ENCODE peak calls at places on chromosomes 2 and 18, in seven cellular contexts. V, Q, E, F, S, Z and P are unnamed samples.

GRCh38 chr2:59888015-59888414 is 665.4 kb downstream of the BCL11A start:
- DNase-seq in Z (no peak), V (no peak), S (peak), E (peak), Q (no peak), F (no peak), P (no peak)

GRCh38 chr18:3093624-3094354 is 80.8 kb upstream of the LPIN2 start:
- DNase-seq in F (no peak), S (no peak), Z (no peak), Q (no peak), V (no peak), E (no peak), P (no peak)

GRCh38 chr2:110017-110416 is 63.7 kb upstream of the FAM110C start:
- DNase-seq in V (no peak), F (no peak), E (no peak), S (no peak), Q (no peak), Z (no peak), P (no peak)

GRCh38 chr2:230738391-230738811 is 25.8 kb downstream of the CAB39 start:
- DNase-seq in Q (peak), E (no peak), Z (peak), S (no peak), V (no peak), F (no peak), P (no peak)

GRCh38 chr2:149765636-149766035 is 178.1 kb upstream of the MMADHC start:
- DNase-seq in V (no peak), Q (no peak), E (no peak), S (no peak), Z (no peak), F (no peak), P (no peak)

GRCh38 chr2:147488472-147488871 is 356.4 kb upstream of the ACVR2A start:
- DNase-seq in V (no peak), Q (no peak), Z (no peak), S (no peak), E (peak), F (no peak), P (no peak)

GRCh38 chr18:31206787-31207381 is 44.2 kb upstream of the DSC1 start:
- DNase-seq in S (peak), Z (peak), V (no peak), F (peak), Q (peak), E (peak), P (peak)

GRCh38 chr2:207048421-207048820 is 109.1 kb downstream of the CPO start:
- DNase-seq in S (no peak), Q (peak), Z (peak), E (peak), F (no peak), V (no peak), P (peak)

GRCh38 chr18:49944681-49945080 is 131.3 kb upstream of the ACAA2 start:
- DNase-seq in V (no peak), E (peak), Q (peak), S (peak), F (no peak), Z (no peak), P (no peak)

GRCh38 chr2:33452545-33452944 is 23.9 kb upstream of the RASGRP3 start:
- DNase-seq in E (no peak), Q (no peak), Z (no peak), S (no peak), F (no peak), V (no peak), P (no peak)

DNA sequence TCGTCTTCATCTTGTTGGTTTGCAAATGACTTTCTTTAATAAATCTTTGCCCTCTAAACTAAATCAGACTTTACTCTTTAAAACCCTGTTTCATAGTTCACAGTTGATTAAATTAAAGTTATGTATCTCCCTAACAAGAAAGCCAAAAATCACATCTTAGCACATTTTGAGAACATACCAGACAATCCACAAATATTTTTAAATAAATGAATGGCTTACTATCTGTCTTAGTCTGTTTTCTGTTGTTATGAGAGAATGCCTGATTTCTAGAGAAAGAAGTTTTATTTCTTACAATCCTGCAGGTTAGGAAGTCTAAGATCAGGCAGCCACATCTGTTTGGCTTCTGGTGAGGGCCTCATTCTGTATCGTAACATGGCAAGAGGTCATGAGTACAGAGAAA is 1090.2 kb upstream of the PIK3C3 start:
- DNase-seq in Q (no peak), E (no peak), V (no peak), F (no peak), Z (no peak), S (no peak), P (no peak)
- H3K4ac ChIP-seq in Q (no peak), E (no peak), V (no peak), F (no peak), Z (no peak), S (no peak), P (no peak)

DNA sequence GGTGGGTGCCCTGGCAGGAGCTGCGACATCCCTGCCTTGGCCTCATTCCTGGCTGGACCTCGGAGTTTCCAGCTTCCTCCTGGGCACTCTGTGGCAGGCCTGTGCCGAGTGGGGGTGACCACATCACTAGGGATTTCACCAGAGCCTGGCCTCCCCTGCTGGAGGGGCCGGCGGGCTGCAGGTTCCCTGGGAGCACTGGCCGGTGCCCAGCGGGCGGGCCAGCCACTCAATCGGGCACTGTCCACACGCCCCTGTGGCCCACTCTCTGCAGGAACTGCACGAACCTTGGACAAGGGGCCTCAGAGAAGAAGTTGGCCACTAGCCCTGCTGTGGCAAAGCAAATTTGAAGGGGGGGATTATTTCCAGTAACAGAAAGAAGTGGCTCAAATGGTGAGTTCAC is 110.7 kb upstream of the APCDD1 start:
- DNase-seq in Z (no peak), V (no peak), S (no peak), E (no peak), F (no peak), Q (no peak), P (no peak)
- H3K4ac ChIP-seq in Z (no peak), V (no peak), S (no peak), E (no peak), F (no peak), Q (no peak), P (no peak)

GRCh38 chr2:152065945-152066344 is 32.9 kb downstream of the CACNB4 start:
- DNase-seq in F (no peak), Z (no peak), Q (no peak), V (no peak), E (no peak), S (no peak), P (no peak)
- H3K4ac ChIP-seq in F (no peak), Z (no peak), Q (no peak), V (no peak), E (no peak), S (no peak), P (no peak)

GRCh38 chr2:16240459-16240858 is 300.1 kb downstream of the MYCN start:
- DNase-seq in Z (no peak), Q (no peak), S (no peak), V (no peak), E (no peak), F (no peak), P (peak)
- H3K4ac ChIP-seq in Z (no peak), Q (no peak), S (no peak), V (no peak), E (no peak), F (no peak), P (no peak)

DNA sequence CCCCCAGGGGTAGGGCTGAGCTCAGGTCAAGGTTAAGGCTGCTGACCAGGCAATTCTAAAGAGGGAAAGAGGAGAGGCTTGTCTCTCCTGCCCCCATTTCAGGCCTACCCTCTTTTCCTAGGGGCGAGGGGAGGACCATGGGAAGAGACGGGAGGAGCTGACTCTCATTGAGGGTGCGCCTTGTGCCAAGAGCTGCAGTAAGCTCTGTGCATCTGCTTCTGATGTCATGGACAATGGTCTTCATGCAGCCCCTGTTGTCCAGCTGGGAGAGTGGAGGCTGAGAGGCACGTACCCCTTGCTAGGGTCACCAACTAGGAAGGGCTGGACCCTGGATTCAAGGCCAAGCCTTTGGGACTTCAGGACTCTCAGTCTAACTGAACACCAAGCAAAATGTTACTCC is 45.2 kb downstream of the PTGR3 start:
- DNase-seq in Z (no peak), F (no peak), V (no peak), S (no peak), Q (no peak), E (no peak), P (no peak)
- H3K4ac ChIP-seq in Z (no peak), F (no peak), V (no peak), S (no peak), Q (no peak), E (no peak), P (no peak)

GRCh38 chr2:223870840-223871618 is 33.6 kb upstream of the AP1S3 start:
- DNase-seq in E (no peak), S (no peak), V (no peak), Z (no peak), F (no peak), Q (no peak), P (no peak)
- H3K4ac ChIP-seq in E (no peak), S (no peak), V (no peak), Z (no peak), F (no peak), Q (no peak), P (no peak)

DNA sequence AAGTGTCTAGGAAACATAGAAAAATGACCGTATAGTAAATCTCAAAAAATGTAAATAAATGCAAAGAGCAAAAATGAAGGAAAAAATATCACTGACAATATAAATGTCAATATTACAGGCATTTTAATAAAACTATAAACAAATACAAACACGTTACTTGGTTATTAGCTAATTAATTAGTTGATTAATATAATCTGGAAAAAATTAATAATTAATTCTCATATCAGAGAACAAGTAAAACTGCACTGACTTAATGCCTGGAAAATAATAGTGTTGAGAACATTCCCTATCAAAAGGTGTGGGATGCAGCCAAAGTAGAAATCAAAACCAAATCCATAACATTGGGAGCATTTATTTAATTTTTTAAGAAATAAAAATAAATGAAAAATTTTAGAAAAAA is 181.8 kb upstream of the ZNF804A start:
- DNase-seq in Q (no peak), E (no peak), S (no peak), Z (no peak), F (no peak), V (no peak), P (no peak)
- H3K4ac ChIP-seq in Q (no peak), E (no peak), S (no peak), Z (no peak), F (no peak), V (no peak), P (no peak)